ENCODE peak calls at places on chromosomes 1 and 21, in five cellular contexts. M is PC-3, O is mesenchymal stem cell, B is mesendoderm, A is endodermal cell. W is an unnamed sample.

GRCh38 chr1:201145132-201145531 is 9.1 kb downstream of the TMEM9 start:
- DNase-seq in A (no peak), M (no peak), B (no peak), O (no peak), W (no peak)

GRCh38 chr1:235990376-235990795 is 74.5 kb downstream of the NID1 start:
- DNase-seq in A (no peak), O (no peak), B (no peak), M (peak), W (no peak)

GRCh38 chr1:91120915-91121314 is 99.1 kb upstream of the ZNF644 start:
- DNase-seq in O (peak), B (peak), M (no peak), A (peak), W (peak)

GRCh38 chr1:201546093-201546492 is 7.2 kb downstream of the NAV1 start:
- DNase-seq in O (no peak), M (no peak), B (peak), A (peak), W (no peak)

GRCh38 chr21:43644609-43645008 is 14.7 kb downstream of the HSF2BP start:
- DNase-seq in B (no peak), A (no peak), M (peak), O (peak), W (peak)

GRCh38 chr1:11272842-11273594 is at the start of gene UBIAD1:
- DNase-seq in B (peak), A (peak), O (peak), M (peak), W (peak)

GRCh38 chr21:46048926-46049889 is 48.7 kb upstream of the COL6A2 start:
- DNase-seq in M (peak), A (no peak), B (peak), O (peak), W (peak)

GRCh38 chr1:24998554-24999245 is 68.6 kb upstream of the RUNX3 start:
- DNase-seq in O (no peak), A (no peak), B (no peak), M (no peak), W (no peak)

GRCh38 chr1:79355073-79355472 is 348.5 kb upstream of the ADGRL4 start:
- DNase-seq in M (no peak), A (no peak), O (peak), B (no peak), W (peak)

GRCh38 chr1:218476385-218476784 is 131.2 kb downstream of the TGFB2 start:
- DNase-seq in B (peak), O (peak), A (no peak), M (peak), W (peak)

DNA sequence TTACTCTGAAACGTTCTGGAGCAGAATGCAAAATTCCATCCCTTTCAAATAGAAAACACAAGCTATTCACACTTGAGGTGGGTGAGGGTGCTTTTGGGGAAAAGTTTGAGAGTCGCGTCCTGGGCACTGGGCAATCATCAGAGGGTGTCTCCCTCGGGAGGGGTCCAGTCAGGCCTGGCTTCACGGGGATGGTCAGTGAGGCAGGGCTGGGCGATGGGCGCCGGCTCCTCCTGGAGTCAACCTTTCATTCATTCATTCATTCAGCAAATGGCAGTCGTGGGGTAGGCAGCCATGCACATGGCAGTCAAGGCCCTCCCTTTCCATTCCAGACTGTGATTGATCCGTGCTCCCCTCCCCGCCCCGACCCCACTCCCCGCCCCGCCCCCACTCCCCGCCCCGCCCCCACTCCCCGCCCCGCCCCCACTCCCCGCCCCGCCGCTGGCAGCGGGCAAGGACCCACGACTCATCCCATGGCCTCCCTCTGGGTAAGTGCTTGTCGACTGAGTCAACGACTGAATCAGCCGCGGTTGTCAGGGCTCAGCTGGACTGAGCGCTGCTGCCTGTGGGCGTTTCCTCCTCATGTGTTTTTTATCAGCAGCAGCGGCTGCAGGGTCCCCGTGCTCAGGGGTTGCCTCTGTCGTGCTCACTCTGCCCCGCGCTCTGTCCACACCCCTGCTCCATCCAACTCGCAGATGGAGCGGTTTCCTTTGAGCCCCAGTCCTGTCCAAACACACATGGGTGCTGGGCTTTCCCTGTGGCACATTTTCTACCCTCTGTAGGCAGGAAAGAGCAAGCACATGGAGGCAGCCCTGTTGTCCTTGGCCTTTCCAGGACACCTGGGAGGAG is 12.5 kb upstream of the SPSB1 start:
- DNase-seq in M (peak), O (peak), B (peak), A (peak), W (peak)
- H3K9ac ChIP-seq in M (peak), O (peak), B (no peak), A (no peak), W (peak)

DNA sequence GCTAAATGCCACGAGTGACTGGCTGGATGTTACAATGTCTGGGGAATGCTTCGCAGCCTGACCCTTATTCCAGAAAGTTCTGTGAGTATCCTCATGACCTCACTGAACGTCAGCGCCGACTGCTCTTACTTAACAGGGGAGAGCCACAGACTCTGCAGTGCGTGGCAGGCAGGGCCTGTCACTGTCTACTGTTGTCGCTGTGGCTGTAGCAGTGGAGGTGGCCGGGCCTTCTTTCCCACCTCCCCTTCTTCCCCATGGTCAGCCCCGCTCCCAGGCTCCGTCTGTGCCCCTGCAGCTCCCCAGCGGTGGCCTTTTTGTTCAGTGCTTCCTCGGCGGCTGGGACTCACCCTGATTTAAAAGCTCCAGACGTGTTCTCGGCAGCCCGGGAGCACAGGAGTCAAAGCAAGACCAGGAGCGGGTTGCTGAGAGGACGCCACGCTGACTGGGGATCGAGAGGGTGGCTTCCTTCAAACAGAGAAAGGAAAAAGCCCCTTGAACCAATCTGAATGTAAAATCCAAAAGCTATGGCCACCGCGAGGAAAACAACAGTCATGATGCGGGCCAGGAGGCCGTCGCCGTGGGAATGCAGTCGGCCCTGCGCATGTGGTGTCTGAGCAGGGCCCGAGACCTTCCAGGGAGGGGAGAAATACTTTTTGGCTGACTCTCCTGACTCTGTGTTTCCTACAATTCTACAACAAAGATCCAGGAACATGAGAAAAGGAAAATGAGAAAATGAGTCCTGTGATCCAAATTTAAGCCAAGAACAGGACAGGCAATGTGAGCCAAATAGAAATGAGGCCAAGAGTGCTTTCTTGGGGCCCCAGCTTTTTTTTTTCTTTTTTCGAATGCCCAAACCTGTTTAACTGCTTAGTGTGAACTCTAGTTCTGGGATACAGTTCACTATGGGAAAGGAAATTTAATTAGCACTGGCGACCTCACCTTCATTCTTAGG is 52.5 kb upstream of the TARBP1 start:
- DNase-seq in M (peak), A (peak), B (peak), O (peak), W (peak)
- H3K4me3 ChIP-seq in M (no peak), A (no peak), B (no peak), O (peak), W (peak)

GRCh38 chr1:151944859-151945575 is 35.7 kb upstream of the THEM4 start:
- DNase-seq in B (no peak), O (no peak), M (no peak), A (no peak), W (no peak)
- H3K9ac ChIP-seq in B (no peak), O (peak), M (peak), A (no peak), W (no peak)

GRCh38 chr1:46483597-46483996 is 6.0 kb upstream of the DMBX1 start:
- DNase-seq in M (no peak), B (no peak), A (no peak), O (no peak), W (no peak)

GRCh38 chr1:46484783-46485490 is 4.7 kb upstream of the DMBX1 start:
- DNase-seq in O (no peak), B (no peak), A (peak), M (no peak), W (no peak)

GRCh38 chr1:46486432-46487015 is 3.1 kb upstream of the DMBX1 start:
- DNase-seq in O (no peak), A (no peak), B (no peak), M (no peak), W (no peak)

GRCh38 chr1:46487818-46488218 is 1.8 kb upstream of the DMBX1 start:
- DNase-seq in A (peak), M (no peak), B (peak), O (no peak), W (no peak)

GRCh38 chr1:46485564-46486431 is 3.8 kb upstream of the DMBX1 start:
- DNase-seq in O (no peak), M (no peak), A (no peak), B (no peak), W (no peak)
- H3K4me3 ChIP-seq in O (no peak), M (no peak), A (no peak), B (no peak), W (no peak)

DNA sequence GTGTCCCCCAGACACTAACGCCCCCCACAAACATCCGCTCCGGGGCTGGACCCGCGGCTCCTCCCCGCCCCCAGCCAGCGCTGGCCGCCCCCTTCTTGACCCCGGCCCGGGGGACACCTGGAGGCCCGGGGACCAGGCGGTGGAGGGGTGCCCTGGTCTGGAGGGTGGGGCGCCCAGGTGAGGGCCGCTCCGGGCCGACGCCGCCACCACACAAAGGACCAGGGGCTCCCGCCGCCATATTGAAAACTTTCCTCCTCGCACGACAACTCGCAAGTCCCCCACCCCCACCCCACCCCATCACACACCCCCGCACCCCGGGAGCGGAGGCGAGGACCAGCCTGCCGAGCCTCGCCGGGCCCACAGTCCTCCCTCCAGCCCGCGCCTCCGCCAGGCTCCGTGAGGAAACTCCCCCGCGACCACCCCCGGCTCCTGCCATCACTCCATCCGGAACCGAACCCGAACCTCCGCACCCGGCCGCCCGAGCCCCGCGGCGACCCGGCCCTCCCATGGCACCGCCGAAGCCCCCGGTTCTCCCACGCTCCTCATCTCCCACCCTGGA is 775 bp downstream of the KDM5B start:
- DNase-seq in A (peak), M (no peak), O (peak), B (no peak), W (peak)
- H3K9ac ChIP-seq in A (peak), M (peak), O (peak), B (peak), W (peak)